ENCODE peak calls at places on chromosome X, in seven cellular contexts. O is HepG2, M is IMR-90, Y is K562, Q is H1, U is A549, N is GM12878. G is an unnamed sample.
A peak's percentile ranks its signal among the peaks of the same experiment; 100 is the strongest.

GRCh38 chrX:100654256-100654655 is 10.3 kb downstream of the SRPX2 start:
- DNase-seq in N (no peak), O (no peak), Q (no peak), U (peak; percentile 47), M (peak; percentile 32), Y (peak; percentile 8), G (peak; percentile 21)

GRCh38 chrX:55919367-55920221 is 202.0 kb downstream of the RRAGB start:
- DNase-seq in M (no peak), O (no peak), U (no peak), Y (no peak), N (peak; percentile 85), Q (no peak), G (no peak)

GRCh38 chrX:22686138-22686541 is 313.6 kb upstream of the DDX53 start:
- DNase-seq in O (no peak), Q (no peak), Y (no peak), N (no peak), M (peak; percentile 73), U (no peak), G (peak; percentile 35)

GRCh38 chrX:57528670-57529255 is 63.0 kb upstream of the ZXDB start:
- DNase-seq in Q (no peak), O (peak; percentile 5), U (peak; percentile 13), M (peak; percentile 1), N (no peak), Y (peak; percentile 1), G (no peak)

GRCh38 chrX:19625612-19626011 is 110.3 kb upstream of the MAP3K15 start:
- DNase-seq in O (no peak), N (no peak), U (peak; percentile 32), Y (no peak), Q (no peak), M (no peak), G (no peak)

GRCh38 chrX:27998666-27999065 is 17.4 kb upstream of the DCAF8L1 start:
- DNase-seq in U (no peak), O (no peak), Q (no peak), M (no peak), N (no peak), Y (no peak), G (no peak)

GRCh38 chrX:136204571-136204970 is 46.6 kb downstream of the MAP7D3 start:
- DNase-seq in O (no peak), Q (no peak), N (no peak), Y (no peak), M (peak; percentile 57), U (peak; percentile 61), G (no peak)

GRCh38 chrX:338281-338835 is 19.8 kb upstream of the GTPBP6 start:
- DNase-seq in U (no peak), N (no peak), Q (no peak), O (no peak), Y (no peak), M (no peak), G (no peak)

GRCh38 chrX:10507181-10507580 is 113.2 kb downstream of the MID1 start:
- DNase-seq in U (no peak), Q (no peak), N (no peak), M (peak; percentile 16), O (no peak), Y (no peak), G (no peak)

GRCh38 chrX:38105216-38105725 is 98.9 kb downstream of the SYTL5 start:
- DNase-seq in O (no peak), U (no peak), Y (peak; percentile 53), Q (no peak), M (no peak), N (no peak), G (no peak)

GRCh38 chrX:138073626-138074025 is 507.7 kb downstream of the ZIC3 start:
- DNase-seq in Q (no peak), U (no peak), O (no peak), N (no peak), Y (no peak), M (no peak), G (no peak)

GRCh38 chrX:72498782-72499181 is 73.9 kb downstream of the HDAC8 start:
- DNase-seq in Q (no peak), N (peak; percentile 12), U (no peak), M (no peak), Y (peak; percentile 56), O (no peak), G (no peak)

GRCh38 chrX:21479695-21480280 is 105.6 kb downstream of the CNKSR2 start:
- DNase-seq in Q (no peak), O (peak; percentile 48), N (no peak), Y (peak; percentile 4), M (peak; percentile 54), U (peak; percentile 67), G (peak; percentile 33)

GRCh38 chrX:112642349-112642748 is 37.4 kb downstream of the LHFPL1 start:
- DNase-seq in U (peak; percentile 46), M (peak; percentile 75), N (no peak), O (peak; percentile 11), Y (peak; percentile 49), Q (peak; percentile 13), G (peak; percentile 39)

GRCh38 chrX:109716431-109717028 is 16.5 kb downstream of the ACSL4 start:
- DNase-seq in Y (no peak), N (no peak), M (peak; percentile 31), O (no peak), Q (no peak), U (no peak), G (no peak)

GRCh38 chrX:83759872-83760271 is 101.1 kb upstream of the CYLC1 start:
- DNase-seq in Q (no peak), U (peak; percentile 18), Y (peak; percentile 1), N (no peak), O (peak; percentile 6), M (peak; percentile 9), G (peak; percentile 2)

GRCh38 chrX:21698274-21698673 is 40.1 kb upstream of the KLHL34 start:
- DNase-seq in M (no peak), O (no peak), N (no peak), Y (no peak), U (no peak), Q (no peak), G (no peak)

GRCh38 chrX:33053001-33053400 is 158.3 kb downstream of the DMD start:
- DNase-seq in O (no peak), U (no peak), M (no peak), Y (no peak), Q (no peak), N (no peak), G (no peak)

GRCh38 chrX:129123795-129124194 is 399.5 kb downstream of the SMARCA1 start:
- DNase-seq in M (no peak), O (peak; percentile 82), N (no peak), Y (no peak), Q (no peak), U (no peak), G (no peak)

GRCh38 chrX:128676651-128677050 is 624.4 kb upstream of the ACTRT1 start:
- DNase-seq in N (no peak), Q (no peak), O (no peak), M (no peak), U (no peak), Y (no peak), G (no peak)

GRCh38 chrX:123425904-123426303 is 241.8 kb downstream of the GRIA3 start:
- DNase-seq in Q (no peak), M (no peak), N (no peak), O (no peak), U (no peak), Y (no peak), G (no peak)
- TF ChIP-seq RFX5 in Q (no peak), M (no peak), N (no peak), O (no peak), U (no peak), Y (no peak), G (no peak)

DNA sequence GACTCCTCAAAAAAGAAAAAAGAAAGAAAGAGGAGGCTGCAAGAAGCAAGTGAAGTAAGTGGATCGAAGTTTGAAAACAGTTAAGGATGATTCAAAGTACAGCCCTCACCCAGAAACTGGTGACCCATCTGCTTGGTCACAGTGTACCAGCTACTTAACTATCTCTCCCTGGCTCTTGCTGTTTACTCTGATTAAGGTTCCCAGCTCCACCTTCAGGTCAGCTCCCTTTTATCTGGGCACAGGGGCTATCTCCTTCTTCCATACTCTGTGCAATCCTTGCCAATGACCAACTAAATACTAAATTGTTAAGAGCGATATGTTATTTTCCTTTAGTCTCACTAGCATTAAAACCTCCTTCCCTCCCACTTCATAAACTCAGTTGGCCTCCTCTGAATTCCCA is 81.5 kb upstream of the SMIM10 start:
- DNase-seq in M (no peak), U (no peak), O (no peak), N (no peak), Y (peak; percentile 17), Q (no peak), G (no peak)
- H3K4me2 ChIP-seq in M (no peak overlapping the region), U (no peak overlapping the region), O (no peak overlapping the region), N (no peak overlapping the region), Y (peak overlapping the region; percentile 65), Q (no peak overlapping the region), G (no peak overlapping the region)

GRCh38 chrX:103658681-103659433 is 27.6 kb downstream of the MORF4L2 start:
- DNase-seq in Q (no peak), O (peak; percentile 13), M (no peak), Y (no peak), U (no peak), N (no peak), G (no peak)

GRCh38 chrX:103651374-103651773 is 22.6 kb downstream of the TCEAL1 start:
- DNase-seq in Y (no peak), Q (no peak), U (no peak), M (no peak), N (no peak), O (no peak), G (no peak)

GRCh38 chrX:103656623-103657022 is 27.8 kb downstream of the TCEAL1 start:
- DNase-seq in M (peak; percentile 83), O (no peak), N (no peak), Y (no peak), U (peak; percentile 88), Q (no peak), G (no peak)
- TF ChIP-seq RFX5 in M (no peak), O (no peak), N (no peak), Y (no peak), U (no peak), Q (no peak), G (no peak)

GRCh38 chrX:46330513-46330912 is 214.7 kb downstream of the ZNF674 start:
- DNase-seq in Y (no peak), O (no peak), Q (no peak), U (no peak), N (no peak), M (no peak), G (no peak)

GRCh38 chrX:46326161-46326560 is 219.1 kb downstream of the ZNF674 start:
- DNase-seq in O (no peak), M (peak; percentile 15), N (no peak), U (peak; percentile 45), Q (no peak), Y (no peak), G (no peak)

GRCh38 chrX:46328133-46328532 is 217.1 kb downstream of the ZNF674 start:
- DNase-seq in U (no peak), Y (no peak), O (no peak), M (no peak), Q (no peak), N (no peak), G (no peak)

GRCh38 chrX:46325312-46325877 is 219.8 kb downstream of the ZNF674 start:
- DNase-seq in Y (no peak), O (peak; percentile 41), U (peak; percentile 96), Q (no peak), N (no peak), M (peak; percentile 52), G (no peak)

GRCh38 chrX:46327229-46328081 is 217.8 kb downstream of the ZNF674 start:
- DNase-seq in O (peak; percentile 92), M (no peak), Y (no peak), N (no peak), U (peak; percentile 96), Q (peak; percentile 81), G (no peak)
- H3K4me2 ChIP-seq in O (peak overlapping the region; percentile 90), M (no peak overlapping the region), Y (no peak overlapping the region), N (no peak overlapping the region), U (peak overlapping the region; percentile 82), Q (peak overlapping the region; percentile 74), G (peak overlapping the region; percentile 67)

GRCh38 chrX:122269243-122269781 is 914.8 kb upstream of the GRIA3 start:
- DNase-seq in Q (no peak), N (no peak), O (no peak), M (no peak), U (no peak), Y (no peak), G (no peak)
- TF ChIP-seq RFX5 in Q (no peak), N (no peak), O (no peak), M (no peak), U (no peak), Y (no peak), G (no peak)